ENCODE peak calls at places on chromosomes 12 and 14, in eight cellular contexts. P is keratinocyte, D is WERI-Rb-1, F is mesenchymal stem cell, Y is lower leg skin, K is heart left ventricle, A is uterus, U is cardiac muscle cell. H is an unnamed sample.

GRCh38 chr12:128644664-128645296 is 179.0 kb downstream of the SLC15A4 start:
- DNase-seq in D (peak; percentile 80), Y (no peak), K (no peak), P (no peak), A (peak; percentile 19), F (no peak), U (peak; percentile 57), H (no peak)

GRCh38 chr14:71137536-71138235 is 230.4 kb downstream of the PCNX1 start:
- DNase-seq in D (no peak), A (no peak), P (no peak), U (no peak), F (no peak), K (no peak), Y (no peak), H (no peak)

GRCh38 chr12:115412821-115413220 is 728.8 kb upstream of the TBX3 start:
- DNase-seq in A (no peak), F (no peak), U (no peak), Y (no peak), D (no peak), K (no peak), P (no peak), H (no peak)

GRCh38 chr14:67623114-67623513 is 3.4 kb downstream of the ARG2 start:
- DNase-seq in P (peak; percentile 30), K (no peak), A (no peak), U (no peak), Y (no peak), D (no peak), F (no peak), H (peak; percentile 57)

GRCh38 chr12:66141299-66141698 is 10.7 kb upstream of the LLPH start:
- DNase-seq in K (no peak), U (no peak), D (no peak), F (no peak), Y (no peak), A (no peak), P (no peak), H (no peak)

GRCh38 chr14:103109789-103110415 is 13.4 kb upstream of the TNFAIP2 start:
- DNase-seq in Y (no peak), A (peak; percentile 72), D (peak; percentile 37), F (peak; percentile 89), U (no peak), K (no peak), P (no peak), H (peak; percentile 81)

GRCh38 chr12:54215990-54216579 is 27.3 kb upstream of the SMUG1 start:
- DNase-seq in A (no peak), F (no peak), D (no peak), K (no peak), U (no peak), P (no peak), Y (no peak), H (no peak)

GRCh38 chr12:20451759-20452158 is 83.4 kb downstream of the PDE3A start:
- DNase-seq in A (no peak), D (no peak), Y (no peak), K (no peak), F (peak; percentile 66), U (no peak), P (no peak), H (no peak)

GRCh38 chr12:12717586-12718381 is 616 bp downstream of the CDKN1B start:
- DNase-seq in F (peak; percentile 41), K (peak; percentile 79), D (no peak), Y (no peak), U (no peak), P (no peak), A (no peak), H (peak; percentile 11)

GRCh38 chr12:5123921-5124320 is 80.2 kb downstream of the KCNA5 start:
- DNase-seq in P (no peak), A (no peak), Y (no peak), K (no peak), U (no peak), D (no peak), F (no peak), H (no peak)

GRCh38 chr14:54622189-54622958 is 55.4 kb downstream of the SAMD4A start:
- DNase-seq in U (no peak), F (no peak), D (no peak), Y (no peak), A (no peak), K (no peak), P (no peak), H (no peak)

GRCh38 chr14:64758711-64759554 is 54.7 kb downstream of the PLEKHG3 start:
- DNase-seq in P (peak; percentile 79), F (peak; percentile 89), Y (no peak), A (peak; percentile 83), U (no peak), K (no peak), D (no peak), H (peak; percentile 97)

GRCh38 chr12:90938451-90938850 is 16.5 kb downstream of the CCER1 start:
- DNase-seq in F (peak; percentile 75), U (no peak), D (no peak), P (no peak), Y (no peak), A (no peak), K (no peak), H (peak; percentile 83)

GRCh38 chr14:101711041-101711861 is 50.3 kb upstream of the PPP2R5C start:
- DNase-seq in D (peak; percentile 61), Y (peak; percentile 12), P (no peak), A (no peak), K (no peak), U (no peak), F (no peak), H (no peak)

GRCh38 chr14:66482873-66483272 is 3.3 kb upstream of the CCDC196 start:
- DNase-seq in K (no peak), A (no peak), F (no peak), P (no peak), U (no peak), D (no peak), Y (no peak), H (no peak)

GRCh38 chr14:92603309-92604257 is 90.0 kb downstream of the RIN3 start:
- DNase-seq in U (peak; percentile 46), K (no peak), A (no peak), F (peak; percentile 70), P (no peak), D (no peak), Y (no peak), H (peak; percentile 78)

GRCh38 chr12:69502342-69503081 is 32.3 kb downstream of the FRS2 start:
- DNase-seq in D (no peak), F (no peak), A (no peak), P (peak; percentile 15), Y (no peak), K (no peak), U (no peak), H (no peak)

GRCh38 chr14:78319411-78319810 is 149.2 kb downstream of the NRXN3 start:
- DNase-seq in P (no peak), A (no peak), K (no peak), Y (no peak), D (no peak), F (no peak), U (no peak), H (no peak)

GRCh38 chr14:75425443-75425842 is 2.4 kb upstream of the JDP2 start:
- DNase-seq in P (no peak), D (no peak), Y (no peak), A (no peak), U (no peak), F (no peak), K (no peak), H (no peak)

GRCh38 chr14:103030741-103031565 is 26.4 kb downstream of the CDC42BPB start:
- DNase-seq in A (no peak), F (peak; percentile 28), Y (no peak), P (no peak), D (no peak), U (no peak), K (peak; percentile 20), H (no peak)

GRCh38 chr14:51862171-51862838 is 1.9 kb downstream of the GNG2 start:
- DNase-seq in A (no peak), Y (no peak), F (peak; percentile 23), P (no peak), K (no peak), U (no peak), D (no peak), H (peak; percentile 17)

GRCh38 chr12:30816742-30817465 is 62.2 kb upstream of the CAPRIN2 start:
- DNase-seq in K (no peak), A (no peak), U (no peak), P (no peak), D (no peak), Y (no peak), F (no peak), H (no peak)

GRCh38 chr12:110247340-110248095 is 33.5 kb upstream of the ATP2A2 start:
- DNase-seq in P (peak; percentile 92), K (no peak), A (no peak), U (no peak), F (peak; percentile 35), D (no peak), Y (peak; percentile 44), H (peak; percentile 20)

GRCh38 chr14:33165144-33165925 is 226.7 kb downstream of the NPAS3 start:
- DNase-seq in P (no peak), A (no peak), F (peak; percentile 59), K (no peak), U (no peak), Y (no peak), D (no peak), H (no peak)

GRCh38 chr14:96639550-96639949 is 137.4 kb downstream of the PAPOLA start:
- DNase-seq in P (no peak), D (no peak), U (no peak), Y (no peak), A (no peak), F (no peak), K (no peak), H (no peak)
- H3K4me3 ChIP-seq in P (no peak overlapping the region), D (no peak overlapping the region), U (no peak overlapping the region), Y (no peak overlapping the region), A (no peak overlapping the region), F (no peak overlapping the region), K (no peak overlapping the region), H (no peak overlapping the region)

GRCh38 chr14:90814806-90815566 is 1.2 kb downstream of the TTC7B start:
- DNase-seq in K (peak; percentile 41), P (no peak), D (no peak), A (no peak), F (no peak), U (no peak), Y (no peak), H (no peak)
- H3K4me3 ChIP-seq in K (peak overlapping the region; percentile 73), P (peak overlapping the region; percentile 78), D (peak overlapping the region; percentile 78), A (peak overlapping the region; percentile 81), F (peak overlapping the region; percentile 83), U (peak overlapping the region; percentile 81), Y (peak overlapping the region; percentile 40), H (peak overlapping the region; percentile 83)

DNA sequence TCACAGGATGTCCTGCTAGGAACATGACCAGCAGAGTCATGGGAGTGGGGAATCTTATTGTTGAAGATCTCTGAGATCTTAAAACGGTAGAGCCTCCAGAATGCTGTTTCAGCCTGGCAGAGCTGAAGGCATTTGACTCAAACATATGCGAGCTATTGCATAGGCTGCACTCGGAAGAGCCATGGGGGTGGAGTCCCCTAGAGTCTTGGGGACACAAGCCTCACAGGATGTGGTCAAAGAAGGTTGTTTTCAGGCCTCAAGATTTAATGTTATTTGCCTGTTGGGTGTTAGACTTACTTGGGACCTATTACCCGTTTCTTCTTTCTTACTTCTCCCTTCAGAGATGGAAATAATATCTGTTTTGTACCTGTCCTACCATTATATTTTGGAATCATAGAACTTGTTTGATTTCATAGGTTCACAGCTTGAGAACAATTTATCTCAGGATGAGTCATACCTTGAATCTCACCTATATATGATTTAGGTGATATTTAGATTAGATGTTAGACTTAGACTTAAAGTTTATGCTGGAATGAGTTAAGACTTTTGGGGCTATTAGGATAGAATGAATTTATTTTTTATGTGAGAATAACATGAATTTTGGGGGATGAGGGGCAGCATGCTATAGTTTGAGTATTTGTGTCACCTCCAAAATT is 172.2 kb upstream of the ATP2B1 start:
- DNase-seq in F (no peak), P (no peak), Y (no peak), U (no peak), K (no peak), A (no peak), D (no peak), H (no peak)
- H3K4me3 ChIP-seq in F (no peak overlapping the region), P (no peak overlapping the region), Y (no peak overlapping the region), U (no peak overlapping the region), K (no peak overlapping the region), A (no peak overlapping the region), D (no peak overlapping the region), H (no peak overlapping the region)

GRCh38 chr14:81323094-81323493 is 77.0 kb downstream of the STON2 start:
- DNase-seq in U (no peak), A (no peak), D (no peak), P (no peak), Y (no peak), K (no peak), F (no peak), H (no peak)
- H3K4me3 ChIP-seq in U (no peak overlapping the region), A (no peak overlapping the region), D (no peak overlapping the region), P (peak overlapping the region; percentile 87), Y (no peak overlapping the region), K (no peak overlapping the region), F (no peak overlapping the region), H (no peak overlapping the region)